ENCODE peak calls at places on chromosomes 4 and X, in six cellular contexts. One of them, this sample, is unnamed.

GRCh38 chr4:70863099-70863790 is 23.6 kb upstream of the GRSF1 start:
- ATAC-seq in left cardiac atrium: no peak
- ATAC-seq in heart left ventricle: peak; percentile 26
- ATAC-seq in gastrocnemius medialis: no peak
- ATAC-seq in Right ventricle myocardium superior: no peak
- ATAC-seq in activated CD4-positive, alpha-beta T cell treated with anti-CD3 and anti-CD28 coated beads for 36 hours: peak; percentile 97
- ATAC-seq in this sample: no peak

GRCh38 chr4:6277935-6278800 is 8.5 kb downstream of the WFS1 start:
- ATAC-seq in left cardiac atrium: no peak
- ATAC-seq in heart left ventricle: no peak
- ATAC-seq in gastrocnemius medialis: no peak
- ATAC-seq in Right ventricle myocardium superior: no peak
- ATAC-seq in activated CD4-positive, alpha-beta T cell treated with anti-CD3 and anti-CD28 coated beads for 36 hours: no peak
- ATAC-seq in this sample: no peak

GRCh38 chr4:148023782-148024181 is 291.9 kb downstream of the ARHGAP10 start:
- ATAC-seq in left cardiac atrium: no peak
- ATAC-seq in heart left ventricle: peak; percentile 5
- ATAC-seq in gastrocnemius medialis: peak; percentile 53
- ATAC-seq in Right ventricle myocardium superior: no peak
- ATAC-seq in activated CD4-positive, alpha-beta T cell treated with anti-CD3 and anti-CD28 coated beads for 36 hours: no peak
- ATAC-seq in this sample: no peak

GRCh38 chr4:55866973-55867574 is 13.6 kb downstream of the EXOC1 start:
- ATAC-seq in left cardiac atrium: peak; percentile 91
- ATAC-seq in heart left ventricle: peak; percentile 88
- ATAC-seq in gastrocnemius medialis: peak; percentile 90
- ATAC-seq in Right ventricle myocardium superior: peak; percentile 97
- ATAC-seq in activated CD4-positive, alpha-beta T cell treated with anti-CD3 and anti-CD28 coated beads for 36 hours: peak; percentile 62
- ATAC-seq in this sample: peak; percentile 72

GRCh38 chr4:108953941-108954340 is 191.1 kb upstream of the ETNPPL start:
- ATAC-seq in left cardiac atrium: no peak
- ATAC-seq in heart left ventricle: no peak
- ATAC-seq in gastrocnemius medialis: no peak
- ATAC-seq in Right ventricle myocardium superior: no peak
- ATAC-seq in activated CD4-positive, alpha-beta T cell treated with anti-CD3 and anti-CD28 coated beads for 36 hours: no peak
- ATAC-seq in this sample: no peak

GRCh38 chr4:105586638-105587328 is 34.4 kb downstream of the ARHGEF38 start:
- ATAC-seq in left cardiac atrium: no peak
- ATAC-seq in heart left ventricle: no peak
- ATAC-seq in gastrocnemius medialis: no peak
- ATAC-seq in Right ventricle myocardium superior: no peak
- ATAC-seq in activated CD4-positive, alpha-beta T cell treated with anti-CD3 and anti-CD28 coated beads for 36 hours: no peak
- ATAC-seq in this sample: no peak

GRCh38 chr4:188130355-188130754 is 8.9 kb upstream of the TRIML1 start:
- ATAC-seq in left cardiac atrium: no peak
- ATAC-seq in heart left ventricle: no peak
- ATAC-seq in gastrocnemius medialis: no peak
- ATAC-seq in Right ventricle myocardium superior: no peak
- ATAC-seq in activated CD4-positive, alpha-beta T cell treated with anti-CD3 and anti-CD28 coated beads for 36 hours: no peak
- ATAC-seq in this sample: no peak

GRCh38 chrX:40685352-40685918 is 38.1 kb upstream of the CXorf38 start:
- ATAC-seq in left cardiac atrium: no peak
- ATAC-seq in heart left ventricle: no peak
- ATAC-seq in gastrocnemius medialis: no peak
- ATAC-seq in Right ventricle myocardium superior: no peak
- ATAC-seq in activated CD4-positive, alpha-beta T cell treated with anti-CD3 and anti-CD28 coated beads for 36 hours: peak; percentile 42
- ATAC-seq in this sample: no peak

GRCh38 chr4:127598656-127599055 is 34.1 kb upstream of the INTU start:
- ATAC-seq in left cardiac atrium: no peak
- ATAC-seq in heart left ventricle: no peak
- ATAC-seq in gastrocnemius medialis: no peak
- ATAC-seq in Right ventricle myocardium superior: no peak
- ATAC-seq in activated CD4-positive, alpha-beta T cell treated with anti-CD3 and anti-CD28 coated beads for 36 hours: no peak
- ATAC-seq in this sample: no peak

GRCh38 chr4:161817822-161818412 is 345.9 kb downstream of the FSTL5 start:
- ATAC-seq in left cardiac atrium: no peak
- ATAC-seq in heart left ventricle: no peak
- ATAC-seq in gastrocnemius medialis: no peak
- ATAC-seq in Right ventricle myocardium superior: no peak
- ATAC-seq in activated CD4-positive, alpha-beta T cell treated with anti-CD3 and anti-CD28 coated beads for 36 hours: no peak
- ATAC-seq in this sample: no peak

GRCh38 chr4:40292313-40292759 is 42.8 kb upstream of the CHRNA9 start:
- ATAC-seq in left cardiac atrium: no peak
- ATAC-seq in heart left ventricle: no peak
- ATAC-seq in gastrocnemius medialis: no peak
- ATAC-seq in Right ventricle myocardium superior: no peak
- ATAC-seq in activated CD4-positive, alpha-beta T cell treated with anti-CD3 and anti-CD28 coated beads for 36 hours: peak; percentile 14
- ATAC-seq in this sample: no peak

GRCh38 chr4:25786497-25787065 is 76.2 kb downstream of the SEL1L3 start:
- ATAC-seq in left cardiac atrium: no peak
- ATAC-seq in heart left ventricle: no peak
- ATAC-seq in gastrocnemius medialis: no peak
- ATAC-seq in Right ventricle myocardium superior: no peak
- ATAC-seq in activated CD4-positive, alpha-beta T cell treated with anti-CD3 and anti-CD28 coated beads for 36 hours: no peak
- ATAC-seq in this sample: no peak

GRCh38 chr4:107392951-107393350 is 327.1 kb downstream of the PAPSS1 start:
- ATAC-seq in left cardiac atrium: no peak
- ATAC-seq in heart left ventricle: no peak
- ATAC-seq in gastrocnemius medialis: peak; percentile 84
- ATAC-seq in Right ventricle myocardium superior: no peak
- ATAC-seq in activated CD4-positive, alpha-beta T cell treated with anti-CD3 and anti-CD28 coated beads for 36 hours: no peak
- ATAC-seq in this sample: peak; percentile 61

GRCh38 chrX:39401483-39402110 is 600.3 kb downstream of the MID1IP1 start:
- ATAC-seq in left cardiac atrium: no peak
- ATAC-seq in heart left ventricle: no peak
- ATAC-seq in gastrocnemius medialis: no peak
- ATAC-seq in Right ventricle myocardium superior: no peak
- ATAC-seq in activated CD4-positive, alpha-beta T cell treated with anti-CD3 and anti-CD28 coated beads for 36 hours: peak; percentile 66
- ATAC-seq in this sample: no peak

This sample was measured in gastroesophageal sphincter.